ENCODE peak calls at places on chromosomes 2 and 18, in eight cellular contexts. K is lower lobe of right lung; T is A549; B is CD4-positive, alpha-beta memory T cell; C is IMR-90; R is CD8-positive, alpha-beta T cell; D is dorsolateral prefrontal cortex; A is endodermal cell. X is an unnamed sample.

GRCh38 chr2:120729410-120730052 is 6.1 kb upstream of the GLI2 start:
- DNase-seq in K (no peak), T (peak; percentile 83), B (no peak), C (peak; percentile 88), R (no peak), D (no peak), A (peak; percentile 54), X (peak; percentile 14)

GRCh38 chr2:95001117-95001551 is 24.4 kb upstream of the MAL start:
- DNase-seq in K (peak; percentile 17), T (no peak), B (no peak), C (no peak), R (no peak), D (no peak), A (peak; percentile 24), X (no peak)

GRCh38 chr18:75752864-75753263 is 325.4 kb upstream of the SMIM21 start:
- DNase-seq in K (no peak), T (no peak), B (no peak), C (no peak), R (no peak), D (no peak), A (no peak), X (no peak)

GRCh38 chr2:150494234-150494913 is 6.9 kb upstream of the RND3 start:
- DNase-seq in K (no peak), T (no peak), B (no peak), C (no peak), R (no peak), D (no peak), A (no peak), X (no peak)

GRCh38 chr2:113760400-113760799 is 4.0 kb upstream of the SLC35F5 start:
- DNase-seq in K (no peak), T (no peak), B (no peak), C (peak; percentile 54), R (no peak), D (no peak), A (no peak), X (no peak)

GRCh38 chr2:107775791-107776190 is 50.9 kb upstream of the RGPD4 start:
- DNase-seq in K (no peak), T (no peak), B (no peak), C (no peak), R (no peak), D (no peak), A (no peak), X (no peak)

GRCh38 chr2:2324119-2324518 is 7.0 kb downstream of the MYT1L start:
- DNase-seq in K (no peak), T (no peak), B (no peak), C (no peak), R (no peak), D (no peak), A (no peak), X (no peak)

GRCh38 chr2:225512873-225513580 is 113.5 kb downstream of the NYAP2 start:
- DNase-seq in K (no peak), T (peak; percentile 53), B (no peak), C (peak; percentile 82), R (no peak), D (no peak), A (no peak), X (no peak)

GRCh38 chr2:239425496-239426098 is 24.8 kb upstream of the HDAC4 start:
- DNase-seq in K (no peak), T (no peak), B (no peak), C (no peak), R (no peak), D (no peak), A (peak; percentile 38), X (no peak)

GRCh38 chr2:233003658-233004555 is 9.1 kb downstream of the NGEF start:
- DNase-seq in K (no peak), T (no peak), B (no peak), C (no peak), R (no peak), D (no peak), A (peak; percentile 37), X (no peak)

GRCh38 chr2:133791191-133791590 is 222.9 kb upstream of the NCKAP5 start:
- DNase-seq in K (no peak), T (no peak), B (no peak), C (peak; percentile 90), R (no peak), D (no peak), A (no peak), X (no peak)

GRCh38 chr2:179104736-179105135 is 54.8 kb upstream of the CCDC141 start:
- DNase-seq in K (no peak), T (peak; percentile 62), B (no peak), C (peak; percentile 78), R (no peak), D (no peak), A (no peak), X (no peak)

GRCh38 chr2:165015052-165015642 is 59.8 kb upstream of the SLC38A11 start:
- DNase-seq in K (peak; percentile 56), T (peak; percentile 67), B (peak; percentile 15), C (peak; percentile 59), R (peak; percentile 29), D (no peak), A (peak; percentile 91), X (no peak)

GRCh38 chr18:54127759-54128378 is 96.6 kb downstream of the MBD2 start:
- DNase-seq in K (no peak), T (peak; percentile 15), B (no peak), C (peak; percentile 54), R (no peak), D (no peak), A (peak; percentile 85), X (no peak)

GRCh38 chr2:236261452-236261851 is 2.8 kb downstream of the ASB18 start:
- DNase-seq in K (no peak), T (no peak), B (no peak), C (no peak), R (no peak), D (no peak), A (no peak), X (no peak)

GRCh38 chr2:224658776-224659175 is 57.4 kb downstream of the CCDC195 start:
- DNase-seq in K (no peak), T (no peak), B (no peak), C (no peak), R (no peak), D (no peak), A (no peak), X (no peak)

GRCh38 chr2:154974041-154974440 is 275.5 kb downstream of the KCNJ3 start:
- DNase-seq in K (no peak), T (no peak), B (no peak), C (no peak), R (no peak), D (no peak), A (no peak), X (no peak)

GRCh38 chr2:148375214-148375613 is 269.3 kb upstream of the EPC2 start:
- DNase-seq in K (no peak), T (no peak), B (no peak), C (peak; percentile 28), R (no peak), D (no peak), A (no peak), X (no peak)

GRCh38 chr2:108026095-108026794 is 39.9 kb downstream of the SLC5A7 start:
- DNase-seq in K (no peak), T (no peak), B (no peak), C (no peak), R (no peak), D (no peak), A (no peak), X (no peak)

GRCh38 chr2:9165625-9166024 is 41.0 kb upstream of the ASAP2 start:
- DNase-seq in K (no peak), T (no peak), B (no peak), C (peak; percentile 68), R (no peak), D (peak; percentile 59), A (no peak), X (no peak)

GRCh38 chr2:85758361-85759256 is 4.8 kb downstream of the ATOH8 start:
- DNase-seq in K (no peak), T (no peak), B (no peak), C (no peak), R (no peak), D (no peak), A (no peak), X (no peak)
- H3K27ac ChIP-seq in K (peak overlapping the region; percentile 18), T (peak overlapping the region; percentile 21), B (no peak overlapping the region), C (no peak overlapping the region), R (no peak overlapping the region), D (no peak overlapping the region), A (no peak overlapping the region), X (no peak overlapping the region)

GRCh38 chr2:209976698-209977385 is 25.6 kb upstream of the RPE start:
- DNase-seq in K (no peak), T (no peak), B (no peak), C (no peak), R (no peak), D (no peak), A (no peak), X (no peak)

GRCh38 chr2:209973328-209973727 is 29.1 kb upstream of the RPE start:
- DNase-seq in K (no peak), T (no peak), B (no peak), C (no peak), R (no peak), D (no peak), A (no peak), X (no peak)

GRCh38 chr2:209974566-209974965 is 27.9 kb upstream of the RPE start:
- DNase-seq in K (no peak), T (no peak), B (no peak), C (no peak), R (no peak), D (no peak), A (no peak), X (peak; percentile 43)

DNA sequence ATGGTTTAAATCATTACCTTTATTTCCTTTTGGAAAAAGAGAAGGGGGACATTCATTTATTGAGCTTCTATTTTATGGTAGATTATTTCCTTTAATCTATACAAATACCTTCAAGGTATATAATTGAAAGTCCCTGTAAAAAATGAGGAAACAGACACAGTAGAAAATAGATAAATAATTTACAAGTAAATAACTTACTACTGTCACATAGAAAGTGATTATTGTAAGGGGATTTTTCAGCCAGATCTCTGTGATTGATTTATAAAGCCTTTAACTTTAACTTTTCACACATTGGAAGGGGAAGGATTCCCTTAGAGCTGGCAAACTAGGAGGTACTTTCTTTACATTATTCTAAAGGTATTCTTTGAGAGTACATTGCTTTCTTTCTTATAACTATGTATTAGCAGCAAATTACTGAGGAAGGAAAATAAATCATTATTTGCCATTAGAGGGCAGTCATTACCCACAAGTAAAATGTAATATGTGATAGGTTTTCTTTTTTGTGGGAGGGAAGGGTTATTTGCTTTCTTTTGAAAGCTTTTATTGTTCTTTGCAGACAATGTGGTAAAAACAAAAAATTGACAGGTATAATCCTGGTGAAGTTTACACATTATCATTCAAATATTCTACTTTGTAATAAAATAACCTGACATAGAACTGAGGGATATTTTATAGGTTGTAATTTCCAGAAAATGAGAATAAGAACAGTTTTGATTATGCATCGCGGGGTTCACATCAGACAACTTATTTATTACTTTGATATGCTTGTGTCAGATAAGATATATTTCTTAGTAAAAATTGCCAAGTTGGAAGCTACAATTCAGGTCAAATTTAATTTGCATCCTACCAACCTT is 24.8 kb upstream of the RPE start:
- DNase-seq in K (no peak), T (peak; percentile 44), B (peak; percentile 52), C (peak; percentile 44), R (no peak), D (no peak), A (no peak), X (no peak)
- H3K27ac ChIP-seq in K (no peak overlapping the region), T (no peak overlapping the region), B (no peak overlapping the region), C (no peak overlapping the region), R (no peak overlapping the region), D (no peak overlapping the region), A (no peak overlapping the region), X (no peak overlapping the region)

GRCh38 chr2:17878222-17879136 is at the start of gene KCNS3:
- DNase-seq in K (peak; percentile 62), T (peak; percentile 23), B (no peak), C (peak; percentile 14), R (no peak), D (no peak), A (peak; percentile 84), X (no peak)
- H3K27ac ChIP-seq in K (peak within 1 kb of the TSS; percentile 87), T (peak within 1 kb of the TSS; percentile 67), B (no peak within 1 kb of the TSS), C (no peak within 1 kb of the TSS), R (no peak within 1 kb of the TSS), D (peak within 1 kb of the TSS; percentile 48), A (no peak within 1 kb of the TSS), X (no peak within 1 kb of the TSS)

GRCh38 chr2:3927031-3927430 is 223.7 kb downstream of the DCDC2C start:
- DNase-seq in K (no peak), T (no peak), B (no peak), C (no peak), R (no peak), D (no peak), A (no peak), X (no peak)
- H3K27ac ChIP-seq in K (no peak overlapping the region), T (no peak overlapping the region), B (no peak overlapping the region), C (no peak overlapping the region), R (no peak overlapping the region), D (no peak overlapping the region), A (no peak overlapping the region), X (no peak overlapping the region)